ENCODE peak calls at places on chromosome 11, in six cellular contexts. U is WTC11, V is HCT116, M is H1, Q is K562, G is HepG2. N is an unnamed sample.

GRCh38 chr11:1112351-1113191 is 37.9 kb downstream of the MUC2 start:
- DNase-seq in U (peak), V (no peak), M (no peak), Q (no peak), G (no peak), N (no peak)

GRCh38 chr11:100961633-100962032 is 168.0 kb downstream of the PGR start:
- DNase-seq in U (no peak), V (no peak), M (no peak), Q (peak), G (no peak), N (no peak)

GRCh38 chr11:43868852-43869567 is 11.6 kb upstream of the ALKBH3 start:
- DNase-seq in U (no peak), V (no peak), M (no peak), Q (peak), G (peak), N (peak)

GRCh38 chr11:61700221-61700620 is 20.0 kb downstream of the DAGLA start:
- DNase-seq in U (no peak), V (peak), M (no peak), Q (peak), G (peak), N (no peak)

GRCh38 chr11:40754297-40754696 is 705.2 kb downstream of the LRRC4C start:
- DNase-seq in U (no peak), V (no peak), M (no peak), Q (no peak), G (no peak), N (no peak)

GRCh38 chr11:35550374-35551036 is 25.1 kb upstream of the PAMR1 start:
- DNase-seq in U (no peak), V (no peak), M (no peak), Q (no peak), G (no peak), N (no peak)

GRCh38 chr11:1349074-1349931 is 39.9 kb upstream of the TOLLIP start:
- DNase-seq in U (no peak), V (no peak), M (peak), Q (no peak), G (no peak), N (no peak)

GRCh38 chr11:459511-460220 is 9.6 kb downstream of the PTDSS2 start:
- DNase-seq in U (no peak), V (no peak), M (no peak), Q (no peak), G (no peak), N (no peak)

GRCh38 chr11:95711162-95711944 is 78.2 kb downstream of the FAM76B start:
- DNase-seq in U (no peak), V (no peak), M (no peak), Q (no peak), G (no peak), N (peak)

GRCh38 chr11:130418756-130419155 is 9.7 kb downstream of the ADAMTS8 start:
- DNase-seq in U (no peak), V (no peak), M (no peak), Q (no peak), G (no peak), N (no peak)

GRCh38 chr11:33268945-33269567 is 11.9 kb downstream of the HIPK3 start:
- DNase-seq in U (no peak), V (no peak), M (no peak), Q (no peak), G (no peak), N (no peak)

GRCh38 chr11:30406978-30407762 is 84.3 kb downstream of the ARL14EP start:
- DNase-seq in U (no peak), V (no peak), M (no peak), Q (no peak), G (peak), N (no peak)

GRCh38 chr11:95674669-95675358 is 114.8 kb downstream of the FAM76B start:
- DNase-seq in U (no peak), V (no peak), M (no peak), Q (no peak), G (no peak), N (no peak)

GRCh38 chr11:126162286-126163030 is 49.0 kb downstream of the RPUSD4 start:
- DNase-seq in U (no peak), V (no peak), M (no peak), Q (no peak), G (no peak), N (no peak)

GRCh38 chr11:37972691-37973090 is 1374.7 kb upstream of the RAG2 start:
- DNase-seq in U (no peak), V (no peak), M (no peak), Q (no peak), G (no peak), N (no peak)

GRCh38 chr11:94147433-94147845 is 18.8 kb downstream of the PANX1 start:
- DNase-seq in U (no peak), V (no peak), M (no peak), Q (no peak), G (no peak), N (no peak)

GRCh38 chr11:75468534-75469340 is 35.7 kb upstream of the KLHL35 start:
- DNase-seq in U (no peak), V (no peak), M (no peak), Q (peak), G (no peak), N (no peak)

GRCh38 chr11:3221408-3222002 is 2.9 kb upstream of the MRGPRG start:
- DNase-seq in U (peak), V (no peak), M (no peak), Q (no peak), G (no peak), N (no peak)

GRCh38 chr11:76622481-76623094 is 48.0 kb downstream of the LRRC32 start:
- DNase-seq in U (no peak), V (no peak), M (no peak), Q (no peak), G (no peak), N (no peak)

GRCh38 chr11:72591023-72591422 is 83.2 kb downstream of the PDE2A start:
- DNase-seq in U (no peak), V (no peak), M (no peak), Q (no peak), G (no peak), N (no peak)

GRCh38 chr11:110356769-110357671 is 60.6 kb upstream of the RDX start:
- DNase-seq in U (no peak), V (peak), M (no peak), Q (no peak), G (peak), N (no peak)

GRCh38 chr11:58770627-58771457 is 39.1 kb upstream of the GLYAT start:
- DNase-seq in U (no peak), V (peak), M (no peak), Q (peak), G (no peak), N (no peak)

GRCh38 chr11:97961431-97961830 is 1059.3 kb upstream of the CNTN5 start:
- DNase-seq in U (no peak), V (no peak), M (no peak), Q (no peak), G (no peak), N (no peak)

GRCh38 chr11:46176421-46176820 is 55.2 kb upstream of the PHF21A start:
- DNase-seq in U (no peak), V (no peak), M (no peak), Q (no peak), G (no peak), N (no peak)

GRCh38 chr11:107712342-107712741 is 486 bp upstream of the SLN start:
- DNase-seq in U (no peak), V (no peak), M (no peak), Q (no peak), G (no peak), N (no peak)

GRCh38 chr11:44673691-44674090 is 53.1 kb upstream of the TSPAN18 start:
- DNase-seq in U (no peak), V (no peak), M (no peak), Q (no peak), G (no peak), N (no peak)

GRCh38 chr11:26730711-26731460 is 9.0 kb upstream of the SLC5A12 start:
- DNase-seq in U (no peak), V (no peak), M (no peak), Q (no peak), G (no peak), N (no peak)

GRCh38 chr11:68330700-68331337 is 18.4 kb downstream of the LRP5 start:
- DNase-seq in U (no peak), V (no peak), M (no peak), Q (no peak), G (no peak), N (no peak)

GRCh38 chr11:99461913-99462312 is 441.2 kb downstream of the CNTN5 start:
- DNase-seq in U (no peak), V (no peak), M (no peak), Q (no peak), G (no peak), N (no peak)

GRCh38 chr11:94179696-94180095 is 51.1 kb downstream of the PANX1 start:
- DNase-seq in U (no peak), V (no peak), M (no peak), Q (no peak), G (no peak), N (no peak)

GRCh38 chr11:44634401-44635281 is 69.2 kb downstream of the CD82 start:
- DNase-seq in U (peak), V (peak), M (peak), Q (peak), G (no peak), N (no peak)

GRCh38 chr11:68657021-68657780 is 27.1 kb upstream of the GAL start:
- DNase-seq in U (no peak), V (no peak), M (no peak), Q (no peak), G (no peak), N (no peak)

GRCh38 chr11:117039897-117040296 is 58.3 kb downstream of the SIK3 start:
- DNase-seq in U (no peak), V (no peak), M (no peak), Q (peak), G (no peak), N (no peak)
- TF ChIP-seq ATF3 in U (no peak), V (no peak), M (no peak), Q (no peak), G (no peak), N (no peak)

GRCh38 chr11:123601737-123602136 is 52.7 kb downstream of the SCN3B start:
- DNase-seq in U (no peak), V (no peak), M (no peak), Q (no peak), G (no peak), N (no peak)

GRCh38 chr11:123601136-123601535 is 53.3 kb downstream of the SCN3B start:
- DNase-seq in U (no peak), V (no peak), M (no peak), Q (no peak), G (no peak), N (no peak)

GRCh38 chr11:123607781-123608180 is 46.6 kb downstream of the SCN3B start:
- DNase-seq in U (no peak), V (no peak), M (no peak), Q (no peak), G (no peak), N (no peak)

GRCh38 chr11:123608371-123608770 is 46.1 kb downstream of the SCN3B start:
- DNase-seq in U (no peak), V (no peak), M (no peak), Q (no peak), G (no peak), N (no peak)

GRCh38 chr11:123603666-123604065 is 50.8 kb downstream of the SCN3B start:
- DNase-seq in U (no peak), V (no peak), M (no peak), Q (no peak), G (no peak), N (no peak)
- TF ChIP-seq MAX in U (no peak), V (no peak), M (no peak), Q (no peak), G (no peak), N (no peak)

GRCh38 chr11:47863893-47864430 is 15.8 kb upstream of the NUP160 start:
- DNase-seq in U (no peak), V (no peak), M (no peak), Q (peak), G (no peak), N (no peak)

GRCh38 chr11:47864910-47865309 is 16.8 kb upstream of the NUP160 start:
- DNase-seq in U (no peak), V (no peak), M (no peak), Q (no peak), G (no peak), N (no peak)

GRCh38 chr11:47860526-47860925 is 12.4 kb upstream of the NUP160 start:
- DNase-seq in U (no peak), V (no peak), M (no peak), Q (no peak), G (no peak), N (no peak)

GRCh38 chr11:47861762-47862161 is 13.6 kb upstream of the NUP160 start:
- DNase-seq in U (no peak), V (no peak), M (no peak), Q (peak), G (no peak), N (no peak)

DNA sequence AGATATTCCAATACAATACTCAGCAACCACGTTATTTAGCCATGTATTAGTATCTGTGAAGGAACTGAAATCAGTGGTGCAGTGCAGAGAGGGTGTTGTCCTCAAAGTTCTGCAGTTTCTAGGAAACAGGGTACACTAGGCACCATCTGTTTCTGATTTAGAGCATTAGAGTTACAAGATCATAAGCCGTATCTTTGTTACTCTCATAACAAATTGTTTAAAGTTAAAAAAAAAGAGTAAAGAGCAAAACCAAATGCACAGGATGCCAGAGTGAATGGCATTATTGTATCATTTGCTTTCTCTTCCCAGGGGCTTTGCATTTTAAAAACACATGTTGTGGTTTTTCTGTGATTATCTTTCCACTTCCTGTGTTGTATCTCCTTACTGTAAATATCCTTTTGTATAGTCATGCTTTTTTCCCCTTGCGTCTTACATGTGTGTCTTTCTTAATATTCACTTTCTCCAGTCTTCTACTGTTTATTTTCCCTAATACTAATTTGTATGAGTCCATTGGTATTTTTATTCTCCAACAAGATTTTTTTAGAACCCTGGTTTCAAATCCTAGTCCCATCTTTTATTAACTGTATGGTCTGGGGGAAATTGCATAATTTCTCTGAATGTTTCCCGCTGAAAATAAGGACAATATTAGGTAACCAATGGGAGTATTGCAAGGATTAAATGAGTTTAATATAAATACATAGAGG is 15.2 kb upstream of the NUP160 start:
- DNase-seq in U (no peak), V (no peak), M (no peak), Q (no peak), G (no peak), N (no peak)
- TF ChIP-seq ATF3 in U (no peak), V (no peak), M (no peak), Q (peak), G (no peak), N (no peak)

DNA sequence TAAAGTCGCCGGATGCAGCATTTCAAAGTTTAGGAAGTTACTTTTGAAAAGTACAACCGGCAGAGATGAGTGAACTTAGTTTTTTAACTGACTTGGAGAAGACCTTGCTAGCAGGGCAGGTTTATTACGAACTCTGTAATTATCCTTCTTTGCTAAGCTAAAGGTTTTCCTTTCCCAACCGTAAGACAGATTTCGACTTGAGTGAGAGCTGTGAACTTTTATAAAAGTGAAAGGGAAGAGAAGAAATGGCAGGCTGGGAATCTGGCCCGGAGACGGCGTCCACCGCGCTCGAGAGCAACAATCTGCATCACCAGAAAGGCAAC is 659 bp upstream of the TEAD1 start:
- DNase-seq in U (no peak), V (no peak), M (no peak), Q (no peak), G (no peak), N (no peak)
- TF ChIP-seq MAX in U (no peak), V (no peak), M (no peak), Q (no peak), G (no peak), N (no peak)

N was measured in GM12878.